ENCODE peak calls at places on chromosomes 16 and 17, in nine cellular contexts. X, V, K, M, J, D, G, T and B are unnamed samples.

GRCh38 chr17:39672522-39673334 is 4.5 kb downstream of the PNMT start:
- DNase-seq in M (no peak), K (no peak), X (no peak), D (no peak), T (no peak), J (no peak), V (no peak), G (no peak), B (peak; percentile 89)

GRCh38 chr16:61968242-61968978 is 67.8 kb downstream of the CDH8 start:
- DNase-seq in V (no peak), J (no peak), K (no peak), T (peak; percentile 53), G (no peak), D (no peak), M (no peak), X (no peak), B (no peak)

GRCh38 chr16:80804061-80804450 is 342 bp downstream of the CDYL2 start:
- DNase-seq in G (peak; percentile 63), K (peak; percentile 2), J (peak; percentile 12), M (peak; percentile 51), X (peak; percentile 60), V (peak; percentile 31), D (no peak), T (peak; percentile 50), B (peak; percentile 44)

GRCh38 chr16:30778549-30779244 is 8.3 kb downstream of the ZNF629 start:
- DNase-seq in D (no peak), V (no peak), M (no peak), K (no peak), X (no peak), J (no peak), G (no peak), T (peak; percentile 71), B (no peak)

GRCh38 chr17:7834554-7834890 is 505 bp downstream of the KDM6B start:
- DNase-seq in G (peak; percentile 85), X (peak; percentile 79), K (no peak), T (peak; percentile 48), D (no peak), M (no peak), J (no peak), V (peak; percentile 58), B (no peak)

GRCh38 chr17:74164446-74165045 is 38.9 kb upstream of the RPL38 start:
- DNase-seq in D (no peak), J (no peak), G (no peak), T (no peak), V (no peak), M (no peak), K (no peak), X (no peak), B (no peak)

GRCh38 chr17:50934672-50935200 is 68.6 kb upstream of the TOB1 start:
- DNase-seq in M (no peak), X (no peak), D (no peak), T (no peak), K (no peak), V (no peak), J (no peak), G (no peak), B (no peak)

GRCh38 chr17:2412561-2413021 is 11.7 kb upstream of the MNT start:
- DNase-seq in M (peak; percentile 29), T (peak; percentile 58), J (no peak), K (no peak), D (no peak), G (no peak), X (peak; percentile 73), V (no peak), B (no peak)

GRCh38 chr16:2471653-2472487 is 773 bp downstream of the NTN3 start:
- DNase-seq in V (no peak), K (no peak), M (no peak), X (no peak), D (no peak), G (peak; percentile 33), J (no peak), T (peak; percentile 44), B (no peak)

GRCh38 chr16:51133130-51133529 is 17.9 kb downstream of the SALL1 start:
- DNase-seq in V (no peak), K (no peak), G (no peak), M (peak; percentile 27), T (no peak), J (no peak), X (no peak), D (no peak), B (no peak)

DNA sequence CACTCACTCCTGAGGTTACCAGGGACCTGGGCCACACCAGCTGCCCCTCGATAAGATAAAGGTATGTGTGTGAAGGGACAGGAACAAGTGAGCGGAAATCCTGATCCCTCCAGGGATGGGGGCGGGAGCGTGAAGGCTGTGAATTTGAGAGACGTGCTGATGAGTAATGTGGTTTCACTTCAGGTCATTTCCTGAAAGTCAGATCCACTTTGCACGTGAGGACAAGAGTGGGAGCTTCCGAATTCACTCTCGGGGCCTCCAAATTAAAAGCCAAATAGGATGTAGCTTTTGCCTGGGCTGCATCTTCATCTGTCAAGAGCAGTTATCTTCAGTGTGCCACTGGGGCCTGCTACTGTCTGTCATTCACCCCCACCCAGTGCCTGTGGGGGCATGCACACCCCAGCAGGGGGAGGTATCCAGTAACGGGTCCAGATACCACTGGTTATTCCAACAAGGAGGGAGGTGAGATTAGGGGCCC is 87.4 kb upstream of the LHX1 start:
- DNase-seq in D (peak; percentile 79), M (peak; percentile 38), T (no peak), X (no peak), G (no peak), K (no peak), V (peak; percentile 58), J (peak; percentile 9), B (peak; percentile 50)
- TF ChIP-seq CTCF in D (no peak), M (no peak), T (peak; percentile 34), X (no peak), G (no peak), K (no peak), V (peak; percentile 6), J (peak; percentile 16), B (peak; percentile 59)

GRCh38 chr16:67372664-67373063 is 20.6 kb downstream of the TPPP3 start:
- DNase-seq in K (no peak), V (no peak), X (no peak), G (no peak), M (no peak), J (peak; percentile 24), T (peak; percentile 47), D (peak; percentile 42), B (no peak)
- TF ChIP-seq CTCF in K (no peak), V (peak; percentile 53), X (no peak), G (peak; percentile 19), M (no peak), J (peak; percentile 42), T (peak; percentile 66), D (peak; percentile 36), B (peak; percentile 68)

GRCh38 chr17:56751145-56751743 is 82.5 kb downstream of the C17orf67 start:
- DNase-seq in V (no peak), J (no peak), T (peak; percentile 5), M (peak; percentile 16), K (no peak), D (no peak), X (no peak), G (no peak), B (no peak)
- TF ChIP-seq CTCF in V (no peak), J (no peak), T (peak; percentile 39), M (peak; percentile 33), K (no peak), D (no peak), X (no peak), G (no peak), B (no peak)

GRCh38 chr17:58254803-58255202 is 16.4 kb downstream of the LPO start:
- DNase-seq in K (no peak), X (no peak), T (peak; percentile 79), M (no peak), V (no peak), G (no peak), D (no peak), J (no peak), B (peak; percentile 25)
- TF ChIP-seq CTCF in K (no peak), X (no peak), T (peak; percentile 67), M (no peak), V (no peak), G (no peak), D (no peak), J (no peak), B (no peak)

GRCh38 chr17:17593222-17593620 is 1.7 kb upstream of the PEMT start:
- DNase-seq in D (no peak), J (no peak), G (no peak), V (no peak), K (no peak), X (no peak), T (no peak), M (no peak), B (no peak)

GRCh38 chr17:17587614-17588336 is 3.7 kb downstream of the PEMT start:
- DNase-seq in J (no peak), G (no peak), X (peak; percentile 55), T (no peak), V (no peak), D (no peak), K (no peak), M (no peak), B (no peak)

GRCh38 chr17:17590883-17591407 is 563 bp downstream of the PEMT start:
- DNase-seq in V (no peak), M (no peak), X (no peak), T (no peak), J (no peak), K (no peak), D (no peak), G (no peak), B (no peak)

GRCh38 chr17:17590141-17590735 is 1.3 kb downstream of the PEMT start:
- DNase-seq in X (no peak), M (no peak), G (no peak), T (no peak), J (no peak), D (no peak), K (no peak), V (no peak), B (no peak)

GRCh38 chr17:17591408-17592265 is at the start of gene PEMT:
- DNase-seq in V (peak; percentile 96), M (peak; percentile 90), D (peak; percentile 94), G (peak; percentile 96), K (peak; percentile 94), T (peak; percentile 99), X (peak; percentile 98), J (peak; percentile 98), B (peak; percentile 86)
- TF ChIP-seq CTCF in V (no peak), M (no peak), D (no peak), G (no peak), K (no peak), T (no peak), X (no peak), J (no peak), B (no peak)